ENCODE peak calls at places on chromosomes 2 and 18, in five cellular contexts. H is mesothelial cell of epicardium, A is testis, F is OCI-LY7, K is tibial artery. P is an unnamed sample.
A peak's percentile ranks its signal among the peaks of the same experiment; 100 is the strongest.

GRCh38 chr2:39487398-39488250 is 50.5 kb upstream of the MAP4K3 start:
- DNase-seq in H (no peak), A (no peak), F (no peak), K (no peak), P (no peak)

GRCh38 chr18:75287006-75287405 is 76.4 kb downstream of the TSHZ1 start:
- DNase-seq in H (no peak), A (no peak), F (no peak), K (no peak), P (no peak)

GRCh38 chr2:17413031-17413430 is 105.2 kb downstream of the RAD51AP2 start:
- DNase-seq in H (no peak), A (no peak), F (no peak), K (no peak), P (no peak)

GRCh38 chr2:238569415-238570195 is 142.9 kb downstream of the ASB1 start:
- DNase-seq in H (no peak), A (peak; percentile 32), F (no peak), K (peak; percentile 70), P (no peak)

GRCh38 chr18:8871484-8871883 is 166.1 kb downstream of the MTCL1 start:
- DNase-seq in H (no peak), A (no peak), F (no peak), K (no peak), P (no peak)

GRCh38 chr2:170715932-170716777 is 1.0 kb downstream of the SP5 start:
- DNase-seq in H (no peak), A (no peak), F (no peak), K (no peak), P (peak; percentile 19)

GRCh38 chr18:7021994-7022840 is 95.4 kb downstream of the LAMA1 start:
- DNase-seq in H (no peak), A (no peak), F (peak; percentile 26), K (no peak), P (peak; percentile 49)

GRCh38 chr18:9130806-9131205 is 5.8 kb upstream of the ANKRD12 start:
- DNase-seq in H (no peak), A (no peak), F (no peak), K (no peak), P (no peak)

GRCh38 chr2:133107436-133107835 is 437.4 kb upstream of the LYPD1 start:
- DNase-seq in H (no peak), A (no peak), F (no peak), K (no peak), P (no peak)

GRCh38 chr18:13530879-13531387 is 195.4 kb downstream of the FAM210A start:
- DNase-seq in H (no peak), A (peak; percentile 75), F (peak; percentile 34), K (peak; percentile 90), P (peak; percentile 48)

GRCh38 chr18:34957119-34957863 is 83.9 kb upstream of the MAPRE2 start:
- DNase-seq in H (no peak), A (no peak), F (no peak), K (no peak), P (no peak)
- TF ChIP-seq CTCF in H (no peak), A (no peak), F (no peak), K (no peak), P (no peak)

GRCh38 chr2:15009681-15010080 is 377.2 kb downstream of the LRATD1 start:
- DNase-seq in H (no peak), A (no peak), F (no peak), K (no peak), P (no peak)
- TF ChIP-seq CTCF in H (no peak), A (no peak), F (no peak), K (no peak), P (no peak)

DNA sequence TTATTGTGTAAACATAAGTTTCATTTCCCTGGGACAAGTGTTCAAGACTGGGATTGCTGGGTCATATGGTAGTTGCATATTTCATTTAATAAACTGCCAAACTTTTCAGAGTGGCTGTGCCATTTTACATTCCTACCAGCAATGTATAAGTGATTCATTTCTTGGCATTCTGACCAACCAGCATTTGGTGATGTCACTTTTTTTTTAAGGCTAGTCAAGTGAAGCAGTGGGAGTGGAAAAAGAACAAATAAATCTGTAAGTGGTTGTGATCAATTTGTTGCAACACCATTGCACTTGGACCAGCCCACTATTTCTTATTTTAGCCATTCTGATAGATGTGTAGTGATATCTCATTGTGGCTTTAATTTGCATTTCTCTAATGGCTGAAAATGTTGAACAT is 5.1 kb upstream of the CHCHD5 start:
- DNase-seq in H (no peak), A (no peak), F (no peak), K (no peak), P (no peak)
- TF ChIP-seq CTCF in H (no peak), A (no peak), F (no peak), K (no peak), P (no peak)

GRCh38 chr18:11520536-11520935 is 88.9 kb upstream of the SLC35G4 start:
- DNase-seq in H (no peak), A (no peak), F (no peak), K (no peak), P (no peak)

GRCh38 chr18:11522992-11523391 is 86.4 kb upstream of the SLC35G4 start:
- DNase-seq in H (no peak), A (no peak), F (no peak), K (no peak), P (no peak)

GRCh38 chr18:11516988-11517630 is 92.3 kb upstream of the SLC35G4 start:
- DNase-seq in H (no peak), A (no peak), F (no peak), K (no peak), P (no peak)

GRCh38 chr18:11521853-11522252 is 87.5 kb upstream of the SLC35G4 start:
- DNase-seq in H (no peak), A (no peak), F (no peak), K (no peak), P (no peak)

GRCh38 chr18:11518788-11519685 is 90.4 kb upstream of the SLC35G4 start:
- DNase-seq in H (no peak), A (peak; percentile 74), F (peak; percentile 82), K (no peak), P (peak; percentile 72)
- TF ChIP-seq CTCF in H (peak; percentile 58), A (peak; percentile 55), F (peak; percentile 96), K (peak; percentile 9), P (peak; percentile 64)

DNA sequence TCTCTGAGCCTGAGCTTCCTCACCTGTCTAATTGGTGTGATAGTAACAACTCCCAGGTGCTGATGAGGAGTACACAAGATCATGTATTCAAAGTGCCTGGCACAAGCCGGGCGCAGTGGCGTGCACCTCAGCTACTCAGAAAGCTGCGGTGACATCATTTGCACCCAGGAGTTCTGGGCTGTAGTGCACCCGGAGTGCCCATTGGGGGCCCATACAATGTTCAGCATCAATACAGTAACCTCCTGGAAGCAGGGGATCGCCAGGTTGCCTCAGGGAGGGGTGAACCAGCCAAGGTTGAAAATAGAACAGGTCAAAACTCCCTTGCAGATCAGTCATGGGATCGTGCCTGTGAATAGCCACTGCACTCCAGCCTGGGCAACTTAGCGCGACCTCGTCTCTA is 11.2 kb upstream of the C1QL2 start:
- DNase-seq in H (no peak), A (no peak), F (no peak), K (no peak), P (no peak)
- TF ChIP-seq CTCF in H (no peak), A (no peak), F (no peak), K (no peak), P (peak; percentile 36)

GRCh38 chr2:20062615-20063545 is 11.5 kb upstream of the LAPTM4A start:
- DNase-seq in H (no peak), A (no peak), F (no peak), K (peak; percentile 86), P (no peak)
- TF ChIP-seq CTCF in H (no peak), A (no peak), F (no peak), K (no peak), P (no peak)

DNA sequence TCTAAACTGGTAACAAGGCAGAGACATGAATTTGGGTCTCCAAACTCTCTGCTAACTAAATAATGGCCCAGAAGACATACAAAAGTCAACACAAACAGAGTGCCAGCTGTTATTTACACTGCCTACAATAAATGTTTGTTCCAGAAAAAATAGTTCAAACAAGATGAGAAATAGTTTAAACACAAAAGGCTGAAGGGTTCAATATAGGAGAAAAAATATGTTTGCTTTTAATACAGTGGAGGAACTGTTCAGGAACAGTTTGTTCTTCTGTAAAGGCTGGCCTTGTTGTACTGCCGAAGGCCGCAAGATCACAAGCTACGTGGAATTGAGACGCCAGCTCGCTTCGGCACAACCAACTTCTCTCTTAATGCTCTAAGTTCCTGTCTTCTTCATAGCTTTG is 74.6 kb downstream of the AFF3 start:
- DNase-seq in H (no peak), A (peak; percentile 68), F (no peak), K (no peak), P (no peak)
- TF ChIP-seq CTCF in H (no peak), A (no peak), F (no peak), K (no peak), P (no peak)

GRCh38 chr18:62324917-62325805 is at the start of gene TNFRSF11A:
- DNase-seq in H (no peak), A (peak; percentile 51), F (no peak), K (no peak), P (peak; percentile 84)
- TF ChIP-seq CTCF in H (peak; percentile 15), A (peak; percentile 23), F (no peak), K (no peak), P (peak; percentile 69)

DNA sequence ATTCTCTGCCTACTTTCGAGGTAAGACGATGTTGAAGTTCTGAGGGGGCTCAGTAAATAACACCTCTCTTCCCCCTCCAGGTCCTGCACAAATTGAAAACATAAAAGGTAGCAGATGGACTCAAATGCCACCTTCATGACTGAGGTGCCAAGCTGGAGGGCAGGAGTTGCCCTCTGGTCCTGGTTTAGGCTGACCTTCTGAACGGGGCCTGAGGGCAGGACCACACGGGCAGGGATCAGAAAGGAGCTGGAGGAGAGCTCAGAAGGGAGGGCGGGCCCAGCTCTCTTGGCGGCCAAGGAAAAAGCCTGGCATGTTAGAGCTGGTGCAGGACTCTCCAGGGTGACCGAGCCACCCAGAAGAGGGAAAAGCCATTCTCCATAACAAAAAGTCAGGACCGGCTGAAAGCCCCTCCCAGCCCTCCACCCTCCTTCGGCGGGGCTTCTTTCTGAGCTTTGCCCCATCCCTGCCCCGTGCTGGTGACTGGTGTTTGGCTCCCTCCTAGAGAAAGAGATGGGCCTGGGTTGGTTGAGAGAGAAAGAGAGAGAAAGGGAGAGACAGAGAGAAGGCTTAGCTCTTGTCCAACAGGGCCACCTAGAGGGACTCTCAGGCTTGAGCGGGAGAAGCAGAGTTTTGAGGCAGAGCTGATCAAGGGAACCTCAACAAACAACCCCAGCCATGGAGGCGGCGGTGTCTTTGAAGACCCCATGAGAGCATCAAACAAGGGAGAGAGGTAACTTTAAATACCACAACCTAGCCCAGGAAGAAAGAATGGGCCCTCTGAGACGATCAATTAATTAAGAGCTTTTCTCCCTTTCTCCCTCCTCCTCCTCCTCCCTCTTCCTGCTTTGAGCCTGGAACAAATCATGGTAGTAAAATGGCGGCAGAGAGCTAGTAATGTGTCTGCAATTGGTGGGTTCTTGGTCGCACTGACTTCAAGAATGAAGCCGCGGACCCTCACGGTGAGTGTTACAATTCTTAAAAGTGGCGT is 50.8 kb downstream of the WIPF1 start:
- DNase-seq in H (no peak), A (peak; percentile 48), F (peak; percentile 57), K (no peak), P (peak; percentile 19)
- TF ChIP-seq CTCF in H (no peak), A (no peak), F (peak; percentile 74), K (no peak), P (no peak)

DNA sequence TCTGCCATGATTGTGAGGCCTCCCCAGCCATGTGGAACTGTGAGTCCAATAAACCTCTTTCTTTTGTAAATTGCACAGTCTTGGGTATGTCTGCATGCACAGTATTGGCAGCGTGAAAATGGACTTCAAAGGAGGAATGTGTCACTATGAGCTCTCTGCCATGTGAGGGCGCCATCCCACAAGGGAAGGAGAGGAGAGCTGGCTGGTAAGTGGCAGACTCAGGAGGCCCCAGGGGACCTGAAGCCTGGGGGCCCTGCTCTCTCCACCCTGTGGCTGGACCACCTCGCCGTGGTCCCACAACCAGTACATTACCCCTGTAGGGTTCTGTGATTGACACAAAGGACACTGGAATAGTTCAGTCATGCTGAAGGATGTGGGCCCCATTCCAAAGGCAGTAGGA is 122.1 kb downstream of the RPIA start:
- DNase-seq in H (no peak), A (no peak), F (peak; percentile 65), K (no peak), P (no peak)
- TF ChIP-seq CTCF in H (no peak), A (no peak), F (peak; percentile 70), K (no peak), P (no peak)

P was measured in endothelial cell.